ENCODE peak calls at places on chromosomes 12 and 14, in six cellular contexts. One of them, this sample, is unnamed.

GRCh38 chr14:77653473-77653872 is 37.0 kb upstream of the SPTLC2 start:
- DNase-seq in NCI-H2081: no peak
- DNase-seq in NCI-H748 treated with DMSO at 0.1 percent for 48 hours: no peak
- DNase-seq in NCI-H446 treated with DMSO at 0.1 percent for 48 hours: no peak
- DNase-seq in GM12865: no peak
- DNase-seq in HL-60: peak
- DNase-seq in this sample: no peak

GRCh38 chr14:62674833-62675232 is 370.4 kb downstream of the KCNH5 start:
- DNase-seq in NCI-H748 treated with DMSO at 0.1 percent for 48 hours: no peak
- DNase-seq in HL-60: peak
- DNase-seq in GM12865: no peak
- DNase-seq in NCI-H446 treated with DMSO at 0.1 percent for 48 hours: no peak
- DNase-seq in NCI-H2081: no peak
- DNase-seq in this sample: no peak

GRCh38 chr14:100822007-100822406 is 3.9 kb upstream of the MEG3 start:
- DNase-seq in HL-60: no peak
- DNase-seq in NCI-H446 treated with DMSO at 0.1 percent for 48 hours: no peak
- DNase-seq in NCI-H2081: no peak
- DNase-seq in GM12865: no peak
- DNase-seq in NCI-H748 treated with DMSO at 0.1 percent for 48 hours: no peak
- DNase-seq in this sample: no peak

GRCh38 chr14:23396781-23397407 is 11.2 kb downstream of the MYH6 start:
- DNase-seq in HL-60: no peak
- DNase-seq in NCI-H2081: no peak
- DNase-seq in NCI-H446 treated with DMSO at 0.1 percent for 48 hours: no peak
- DNase-seq in NCI-H748 treated with DMSO at 0.1 percent for 48 hours: no peak
- DNase-seq in GM12865: no peak
- DNase-seq in this sample: no peak

GRCh38 chr12:101490286-101490920 is 15.3 kb downstream of the SPIC start:
- DNase-seq in HL-60: peak
- DNase-seq in GM12865: peak
- DNase-seq in NCI-H446 treated with DMSO at 0.1 percent for 48 hours: peak
- DNase-seq in NCI-H748 treated with DMSO at 0.1 percent for 48 hours: peak
- DNase-seq in NCI-H2081: peak
- DNase-seq in this sample: no peak

GRCh38 chr14:35578135-35578534 is 44.2 kb downstream of the INSM2 start:
- DNase-seq in HL-60: no peak
- DNase-seq in NCI-H2081: no peak
- DNase-seq in GM12865: no peak
- DNase-seq in NCI-H748 treated with DMSO at 0.1 percent for 48 hours: no peak
- DNase-seq in NCI-H446 treated with DMSO at 0.1 percent for 48 hours: no peak
- DNase-seq in this sample: no peak

GRCh38 chr14:62694075-62694474 is 351.2 kb downstream of the KCNH5 start:
- DNase-seq in NCI-H2081: no peak
- DNase-seq in HL-60: no peak
- DNase-seq in GM12865: peak
- DNase-seq in NCI-H748 treated with DMSO at 0.1 percent for 48 hours: no peak
- DNase-seq in NCI-H446 treated with DMSO at 0.1 percent for 48 hours: no peak
- DNase-seq in this sample: no peak

GRCh38 chr12:50166776-50167025 is 468 bp downstream of the CERS5 start:
- DNase-seq in HL-60: peak
- DNase-seq in NCI-H446 treated with DMSO at 0.1 percent for 48 hours: no peak
- DNase-seq in NCI-H2081: no peak
- DNase-seq in GM12865: peak
- DNase-seq in NCI-H748 treated with DMSO at 0.1 percent for 48 hours: no peak
- DNase-seq in this sample: no peak